ENCODE peak calls at places on chromosomes 1 and 21, in six cellular contexts. One of them, this sample, is unnamed.

GRCh38 chr1:113905435-113905861 is 322 bp downstream of the DCLRE1B start:
- DNase-seq in left kidney: peak; percentile 63
- DNase-seq in A673: no peak
- DNase-seq in left colon: no peak
- DNase-seq in AG10803: no peak
- DNase-seq in EL: no peak
- DNase-seq in this sample: peak; percentile 84

GRCh38 chr1:65948609-65949229 is 156.0 kb downstream of the PDE4B start:
- DNase-seq in left kidney: no peak
- DNase-seq in A673: peak; percentile 12
- DNase-seq in left colon: peak; percentile 31
- DNase-seq in AG10803: peak; percentile 66
- DNase-seq in EL: peak; percentile 63
- DNase-seq in this sample: peak; percentile 60

GRCh38 chr1:154735801-154736163 is 127.8 kb upstream of the ADAR start:
- DNase-seq in left kidney: no peak
- DNase-seq in A673: no peak
- DNase-seq in left colon: no peak
- DNase-seq in AG10803: no peak
- DNase-seq in EL: no peak
- DNase-seq in this sample: no peak

GRCh38 chr1:31576201-31576669 is at the start of gene TINAGL1:
- DNase-seq in left kidney: peak; percentile 68
- DNase-seq in A673: no peak
- DNase-seq in left colon: peak; percentile 91
- DNase-seq in AG10803: no peak
- DNase-seq in EL: no peak
- DNase-seq in this sample: peak; percentile 79

GRCh38 chr1:12052008-12052573 is 11.0 kb upstream of the TNFRSF8 start:
- DNase-seq in left kidney: peak; percentile 58
- DNase-seq in A673: peak; percentile 15
- DNase-seq in left colon: peak; percentile 38
- DNase-seq in AG10803: peak; percentile 81
- DNase-seq in EL: peak; percentile 89
- DNase-seq in this sample: peak; percentile 75

GRCh38 chr1:63004868-63005267 is 220.9 kb downstream of the ATG4C start:
- DNase-seq in left kidney: no peak
- DNase-seq in A673: peak; percentile 30
- DNase-seq in left colon: no peak
- DNase-seq in AG10803: no peak
- DNase-seq in EL: no peak
- DNase-seq in this sample: peak; percentile 52

GRCh38 chr1:172041689-172042088 is 200.4 kb downstream of the DNM3 start:
- DNase-seq in left kidney: peak; percentile 46
- DNase-seq in A673: peak; percentile 40
- DNase-seq in left colon: no peak
- DNase-seq in AG10803: peak; percentile 37
- DNase-seq in EL: peak; percentile 7
- DNase-seq in this sample: no peak

GRCh38 chr1:231108500-231109254 is 53.2 kb upstream of the TRIM67 start:
- DNase-seq in left kidney: no peak
- DNase-seq in A673: no peak
- DNase-seq in left colon: no peak
- DNase-seq in AG10803: no peak
- DNase-seq in EL: no peak
- DNase-seq in this sample: no peak

GRCh38 chr1:230548357-230548756 is 93.9 kb upstream of the COG2 start:
- DNase-seq in left kidney: no peak
- DNase-seq in A673: no peak
- DNase-seq in left colon: no peak
- DNase-seq in AG10803: no peak
- DNase-seq in EL: no peak
- DNase-seq in this sample: peak; percentile 25

GRCh38 chr21:37338671-37339526 is 27.7 kb upstream of the DYRK1A start:
- DNase-seq in left kidney: peak; percentile 59
- DNase-seq in A673: peak; percentile 43
- DNase-seq in left colon: peak; percentile 26
- DNase-seq in AG10803: peak; percentile 95
- DNase-seq in EL: peak; percentile 100
- DNase-seq in this sample: peak; percentile 54

GRCh38 chr1:205935869-205936268 is 7.4 kb downstream of the SLC26A9 start:
- DNase-seq in left kidney: no peak
- DNase-seq in A673: no peak
- DNase-seq in left colon: no peak
- DNase-seq in AG10803: no peak
- DNase-seq in EL: no peak
- DNase-seq in this sample: no peak

GRCh38 chr1:169588785-169589485 is 2.7 kb upstream of the F5 start:
- DNase-seq in left kidney: no peak
- DNase-seq in A673: no peak
- DNase-seq in left colon: no peak
- DNase-seq in AG10803: no peak
- DNase-seq in EL: no peak
- DNase-seq in this sample: no peak

This sample was measured in mesendoderm.